ENCODE peak calls at places on chromosomes 16 and 17, in eight cellular contexts. One of them, this sample, is unnamed.
A peak's percentile ranks its signal among the peaks of the same experiment; 100 is the strongest.

GRCh38 chr17:41329279-41329925 is 13.9 kb upstream of the KRTAP17-1 start:
- DNase-seq in OCI-LY7: peak; percentile 18
- DNase-seq in dermis blood vessel endothelial cell: peak; percentile 67
- DNase-seq in activated T-helper 1 cell treated with Interleukin-2 at 50 U/mL for 16 hours: no peak
- DNase-seq in activated CD4-positive, alpha-beta memory T cell treated with anti-CD3 and anti-CD28 coated beads for 36 hours: peak; percentile 55
- DNase-seq in stimulated activated CD4-positive, alpha-beta T cell treated with anti-CD3 and anti-CD28 coated beads, Interleukin-2, amount 100 ng/mL, for 48 hours: peak; percentile 28
- DNase-seq in adrenal gland: peak; percentile 73
- DNase-seq in sigmoid colon: no peak
- DNase-seq in this sample: no peak

GRCh38 chr16:1871974-1872635 is at the start of gene MEIOB:
- DNase-seq in OCI-LY7: no peak
- DNase-seq in dermis blood vessel endothelial cell: peak; percentile 38
- DNase-seq in activated T-helper 1 cell treated with Interleukin-2 at 50 U/mL for 16 hours: peak; percentile 5
- DNase-seq in activated CD4-positive, alpha-beta memory T cell treated with anti-CD3 and anti-CD28 coated beads for 36 hours: peak; percentile 34
- DNase-seq in stimulated activated CD4-positive, alpha-beta T cell treated with anti-CD3 and anti-CD28 coated beads, Interleukin-2, amount 100 ng/mL, for 48 hours: peak; percentile 29
- DNase-seq in adrenal gland: peak; percentile 41
- DNase-seq in sigmoid colon: no peak
- DNase-seq in this sample: no peak

GRCh38 chr17:14699569-14700190 is 398.8 kb downstream of the HS3ST3B1 start:
- DNase-seq in OCI-LY7: no peak
- DNase-seq in dermis blood vessel endothelial cell: no peak
- DNase-seq in activated T-helper 1 cell treated with Interleukin-2 at 50 U/mL for 16 hours: no peak
- DNase-seq in activated CD4-positive, alpha-beta memory T cell treated with anti-CD3 and anti-CD28 coated beads for 36 hours: no peak
- DNase-seq in stimulated activated CD4-positive, alpha-beta T cell treated with anti-CD3 and anti-CD28 coated beads, Interleukin-2, amount 100 ng/mL, for 48 hours: no peak
- DNase-seq in adrenal gland: no peak
- DNase-seq in sigmoid colon: no peak
- DNase-seq in this sample: no peak

GRCh38 chr17:41695134-41695661 is 6.5 kb downstream of the EIF1 start:
- DNase-seq in OCI-LY7: no peak
- DNase-seq in dermis blood vessel endothelial cell: no peak
- DNase-seq in activated T-helper 1 cell treated with Interleukin-2 at 50 U/mL for 16 hours: no peak
- DNase-seq in activated CD4-positive, alpha-beta memory T cell treated with anti-CD3 and anti-CD28 coated beads for 36 hours: no peak
- DNase-seq in stimulated activated CD4-positive, alpha-beta T cell treated with anti-CD3 and anti-CD28 coated beads, Interleukin-2, amount 100 ng/mL, for 48 hours: no peak
- DNase-seq in adrenal gland: no peak
- DNase-seq in sigmoid colon: no peak
- DNase-seq in this sample: no peak

GRCh38 chr16:16071631-16072244 is 122.3 kb downstream of the ABCC1 start:
- DNase-seq in OCI-LY7: no peak
- DNase-seq in dermis blood vessel endothelial cell: no peak
- DNase-seq in activated T-helper 1 cell treated with Interleukin-2 at 50 U/mL for 16 hours: no peak
- DNase-seq in activated CD4-positive, alpha-beta memory T cell treated with anti-CD3 and anti-CD28 coated beads for 36 hours: no peak
- DNase-seq in stimulated activated CD4-positive, alpha-beta T cell treated with anti-CD3 and anti-CD28 coated beads, Interleukin-2, amount 100 ng/mL, for 48 hours: no peak
- DNase-seq in adrenal gland: peak; percentile 86
- DNase-seq in sigmoid colon: no peak
- DNase-seq in this sample: no peak

GRCh38 chr16:30895592-30896202 is 717 bp upstream of the CTF1 start:
- DNase-seq in OCI-LY7: no peak
- DNase-seq in dermis blood vessel endothelial cell: no peak
- DNase-seq in activated T-helper 1 cell treated with Interleukin-2 at 50 U/mL for 16 hours: no peak
- DNase-seq in activated CD4-positive, alpha-beta memory T cell treated with anti-CD3 and anti-CD28 coated beads for 36 hours: no peak
- DNase-seq in stimulated activated CD4-positive, alpha-beta T cell treated with anti-CD3 and anti-CD28 coated beads, Interleukin-2, amount 100 ng/mL, for 48 hours: no peak
- DNase-seq in adrenal gland: no peak
- DNase-seq in sigmoid colon: no peak
- DNase-seq in this sample: no peak

GRCh38 chr17:45013021-45013997 is 38.1 kb downstream of the DCAKD start:
- DNase-seq in OCI-LY7: no peak
- DNase-seq in dermis blood vessel endothelial cell: no peak
- DNase-seq in activated T-helper 1 cell treated with Interleukin-2 at 50 U/mL for 16 hours: no peak
- DNase-seq in activated CD4-positive, alpha-beta memory T cell treated with anti-CD3 and anti-CD28 coated beads for 36 hours: no peak
- DNase-seq in stimulated activated CD4-positive, alpha-beta T cell treated with anti-CD3 and anti-CD28 coated beads, Interleukin-2, amount 100 ng/mL, for 48 hours: no peak
- DNase-seq in adrenal gland: no peak
- DNase-seq in sigmoid colon: peak; percentile 75
- DNase-seq in this sample: no peak

GRCh38 chr16:10172848-10173655 is 9.2 kb downstream of the GRIN2A start:
- DNase-seq in OCI-LY7: no peak
- DNase-seq in dermis blood vessel endothelial cell: no peak
- DNase-seq in activated T-helper 1 cell treated with Interleukin-2 at 50 U/mL for 16 hours: no peak
- DNase-seq in activated CD4-positive, alpha-beta memory T cell treated with anti-CD3 and anti-CD28 coated beads for 36 hours: no peak
- DNase-seq in stimulated activated CD4-positive, alpha-beta T cell treated with anti-CD3 and anti-CD28 coated beads, Interleukin-2, amount 100 ng/mL, for 48 hours: no peak
- DNase-seq in adrenal gland: no peak
- DNase-seq in sigmoid colon: no peak
- DNase-seq in this sample: no peak

GRCh38 chr16:46687486-46687885 is 1.5 kb downstream of the VPS35 start:
- DNase-seq in OCI-LY7: no peak
- DNase-seq in dermis blood vessel endothelial cell: no peak
- DNase-seq in activated T-helper 1 cell treated with Interleukin-2 at 50 U/mL for 16 hours: no peak
- DNase-seq in activated CD4-positive, alpha-beta memory T cell treated with anti-CD3 and anti-CD28 coated beads for 36 hours: no peak
- DNase-seq in stimulated activated CD4-positive, alpha-beta T cell treated with anti-CD3 and anti-CD28 coated beads, Interleukin-2, amount 100 ng/mL, for 48 hours: no peak
- DNase-seq in adrenal gland: no peak
- DNase-seq in sigmoid colon: no peak
- DNase-seq in this sample: no peak

GRCh38 chr16:88706965-88707871 is 915 bp downstream of the CTU2 start:
- DNase-seq in OCI-LY7: peak; percentile 35
- DNase-seq in dermis blood vessel endothelial cell: no peak
- DNase-seq in activated T-helper 1 cell treated with Interleukin-2 at 50 U/mL for 16 hours: no peak
- DNase-seq in activated CD4-positive, alpha-beta memory T cell treated with anti-CD3 and anti-CD28 coated beads for 36 hours: no peak
- DNase-seq in stimulated activated CD4-positive, alpha-beta T cell treated with anti-CD3 and anti-CD28 coated beads, Interleukin-2, amount 100 ng/mL, for 48 hours: no peak
- DNase-seq in adrenal gland: no peak
- DNase-seq in sigmoid colon: no peak
- DNase-seq in this sample: no peak

GRCh38 chr17:57902800-57903759 is 52.1 kb downstream of the CUEDC1 start:
- DNase-seq in OCI-LY7: peak; percentile 91
- DNase-seq in dermis blood vessel endothelial cell: peak; percentile 91
- DNase-seq in activated T-helper 1 cell treated with Interleukin-2 at 50 U/mL for 16 hours: no peak
- DNase-seq in activated CD4-positive, alpha-beta memory T cell treated with anti-CD3 and anti-CD28 coated beads for 36 hours: no peak
- DNase-seq in stimulated activated CD4-positive, alpha-beta T cell treated with anti-CD3 and anti-CD28 coated beads, Interleukin-2, amount 100 ng/mL, for 48 hours: no peak
- DNase-seq in adrenal gland: peak; percentile 94
- DNase-seq in sigmoid colon: peak; percentile 94
- DNase-seq in this sample: no peak

GRCh38 chr16:84228321-84228838 is 11.4 kb downstream of the KCNG4 start:
- DNase-seq in OCI-LY7: no peak
- DNase-seq in dermis blood vessel endothelial cell: peak; percentile 79
- DNase-seq in activated T-helper 1 cell treated with Interleukin-2 at 50 U/mL for 16 hours: no peak
- DNase-seq in activated CD4-positive, alpha-beta memory T cell treated with anti-CD3 and anti-CD28 coated beads for 36 hours: no peak
- DNase-seq in stimulated activated CD4-positive, alpha-beta T cell treated with anti-CD3 and anti-CD28 coated beads, Interleukin-2, amount 100 ng/mL, for 48 hours: no peak
- DNase-seq in adrenal gland: peak; percentile 89
- DNase-seq in sigmoid colon: peak; percentile 83
- DNase-seq in this sample: no peak

GRCh38 chr16:89335803-89336485 is 118.4 kb downstream of the ZNF778 start:
- DNase-seq in OCI-LY7: peak; percentile 31
- DNase-seq in dermis blood vessel endothelial cell: no peak
- DNase-seq in activated T-helper 1 cell treated with Interleukin-2 at 50 U/mL for 16 hours: no peak
- DNase-seq in activated CD4-positive, alpha-beta memory T cell treated with anti-CD3 and anti-CD28 coated beads for 36 hours: no peak
- DNase-seq in stimulated activated CD4-positive, alpha-beta T cell treated with anti-CD3 and anti-CD28 coated beads, Interleukin-2, amount 100 ng/mL, for 48 hours: no peak
- DNase-seq in adrenal gland: no peak
- DNase-seq in sigmoid colon: no peak
- DNase-seq in this sample: no peak

GRCh38 chr16:86609115-86609514 is 30.8 kb downstream of the FOXL1 start:
- DNase-seq in OCI-LY7: no peak
- DNase-seq in dermis blood vessel endothelial cell: peak; percentile 54
- DNase-seq in activated T-helper 1 cell treated with Interleukin-2 at 50 U/mL for 16 hours: no peak
- DNase-seq in activated CD4-positive, alpha-beta memory T cell treated with anti-CD3 and anti-CD28 coated beads for 36 hours: no peak
- DNase-seq in stimulated activated CD4-positive, alpha-beta T cell treated with anti-CD3 and anti-CD28 coated beads, Interleukin-2, amount 100 ng/mL, for 48 hours: no peak
- DNase-seq in adrenal gland: no peak
- DNase-seq in sigmoid colon: no peak
- DNase-seq in this sample: no peak

GRCh38 chr17:7217113-7217987 is 2.3 kb downstream of the DLG4 start:
- DNase-seq in OCI-LY7: peak; percentile 68
- DNase-seq in dermis blood vessel endothelial cell: peak; percentile 80
- DNase-seq in activated T-helper 1 cell treated with Interleukin-2 at 50 U/mL for 16 hours: no peak
- DNase-seq in activated CD4-positive, alpha-beta memory T cell treated with anti-CD3 and anti-CD28 coated beads for 36 hours: peak; percentile 42
- DNase-seq in stimulated activated CD4-positive, alpha-beta T cell treated with anti-CD3 and anti-CD28 coated beads, Interleukin-2, amount 100 ng/mL, for 48 hours: no peak
- DNase-seq in adrenal gland: peak; percentile 90
- DNase-seq in sigmoid colon: peak; percentile 91
- DNase-seq in this sample: no peak

GRCh38 chr17:7471729-7472128 is 7.7 kb downstream of the ZBTB4 start:
- DNase-seq in OCI-LY7: no peak
- DNase-seq in dermis blood vessel endothelial cell: no peak
- DNase-seq in activated T-helper 1 cell treated with Interleukin-2 at 50 U/mL for 16 hours: no peak
- DNase-seq in activated CD4-positive, alpha-beta memory T cell treated with anti-CD3 and anti-CD28 coated beads for 36 hours: no peak
- DNase-seq in stimulated activated CD4-positive, alpha-beta T cell treated with anti-CD3 and anti-CD28 coated beads, Interleukin-2, amount 100 ng/mL, for 48 hours: no peak
- DNase-seq in adrenal gland: no peak
- DNase-seq in sigmoid colon: no peak
- DNase-seq in this sample: no peak

GRCh38 chr16:4309833-4310266 is 6.0 kb upstream of the GLIS2 start:
- DNase-seq in OCI-LY7: peak; percentile 83
- DNase-seq in dermis blood vessel endothelial cell: peak; percentile 75
- DNase-seq in activated T-helper 1 cell treated with Interleukin-2 at 50 U/mL for 16 hours: peak; percentile 37
- DNase-seq in activated CD4-positive, alpha-beta memory T cell treated with anti-CD3 and anti-CD28 coated beads for 36 hours: peak; percentile 76
- DNase-seq in stimulated activated CD4-positive, alpha-beta T cell treated with anti-CD3 and anti-CD28 coated beads, Interleukin-2, amount 100 ng/mL, for 48 hours: no peak
- DNase-seq in adrenal gland: peak; percentile 86
- DNase-seq in sigmoid colon: peak; percentile 85
- DNase-seq in this sample: peak; percentile 35

GRCh38 chr17:78368348-78368747 is 8.5 kb upstream of the SOCS3 start:
- DNase-seq in OCI-LY7: no peak
- DNase-seq in dermis blood vessel endothelial cell: no peak
- DNase-seq in activated T-helper 1 cell treated with Interleukin-2 at 50 U/mL for 16 hours: no peak
- DNase-seq in activated CD4-positive, alpha-beta memory T cell treated with anti-CD3 and anti-CD28 coated beads for 36 hours: no peak
- DNase-seq in stimulated activated CD4-positive, alpha-beta T cell treated with anti-CD3 and anti-CD28 coated beads, Interleukin-2, amount 100 ng/mL, for 48 hours: no peak
- DNase-seq in adrenal gland: no peak
- DNase-seq in sigmoid colon: no peak
- DNase-seq in this sample: no peak

GRCh38 chr16:8583712-8584111 is 6.6 kb downstream of the TMEM114 start:
- DNase-seq in OCI-LY7: no peak
- DNase-seq in dermis blood vessel endothelial cell: no peak
- DNase-seq in activated T-helper 1 cell treated with Interleukin-2 at 50 U/mL for 16 hours: no peak
- DNase-seq in activated CD4-positive, alpha-beta memory T cell treated with anti-CD3 and anti-CD28 coated beads for 36 hours: no peak
- DNase-seq in stimulated activated CD4-positive, alpha-beta T cell treated with anti-CD3 and anti-CD28 coated beads, Interleukin-2, amount 100 ng/mL, for 48 hours: no peak
- DNase-seq in adrenal gland: no peak
- DNase-seq in sigmoid colon: no peak
- DNase-seq in this sample: no peak

GRCh38 chr16:58306327-58306726 is 11.5 kb upstream of the PRSS54 start:
- DNase-seq in OCI-LY7: peak; percentile 24
- DNase-seq in dermis blood vessel endothelial cell: peak; percentile 71
- DNase-seq in activated T-helper 1 cell treated with Interleukin-2 at 50 U/mL for 16 hours: no peak
- DNase-seq in activated CD4-positive, alpha-beta memory T cell treated with anti-CD3 and anti-CD28 coated beads for 36 hours: peak; percentile 69
- DNase-seq in stimulated activated CD4-positive, alpha-beta T cell treated with anti-CD3 and anti-CD28 coated beads, Interleukin-2, amount 100 ng/mL, for 48 hours: peak; percentile 48
- DNase-seq in adrenal gland: peak; percentile 72
- DNase-seq in sigmoid colon: no peak
- DNase-seq in this sample: peak; percentile 19

GRCh38 chr16:4244254-4244812 is 2.5 kb upstream of the SRL start:
- DNase-seq in OCI-LY7: no peak
- DNase-seq in dermis blood vessel endothelial cell: no peak
- DNase-seq in activated T-helper 1 cell treated with Interleukin-2 at 50 U/mL for 16 hours: no peak
- DNase-seq in activated CD4-positive, alpha-beta memory T cell treated with anti-CD3 and anti-CD28 coated beads for 36 hours: no peak
- DNase-seq in stimulated activated CD4-positive, alpha-beta T cell treated with anti-CD3 and anti-CD28 coated beads, Interleukin-2, amount 100 ng/mL, for 48 hours: no peak
- DNase-seq in adrenal gland: peak; percentile 58
- DNase-seq in sigmoid colon: no peak
- DNase-seq in this sample: no peak

GRCh38 chr16:19783363-19783762 is 65.3 kb downstream of the IQCK start:
- DNase-seq in OCI-LY7: no peak
- DNase-seq in dermis blood vessel endothelial cell: no peak
- DNase-seq in activated T-helper 1 cell treated with Interleukin-2 at 50 U/mL for 16 hours: no peak
- DNase-seq in activated CD4-positive, alpha-beta memory T cell treated with anti-CD3 and anti-CD28 coated beads for 36 hours: no peak
- DNase-seq in stimulated activated CD4-positive, alpha-beta T cell treated with anti-CD3 and anti-CD28 coated beads, Interleukin-2, amount 100 ng/mL, for 48 hours: no peak
- DNase-seq in adrenal gland: peak; percentile 49
- DNase-seq in sigmoid colon: no peak
- DNase-seq in this sample: no peak

GRCh38 chr17:53092072-53092471 is 730.7 kb upstream of the KIF2B start:
- DNase-seq in OCI-LY7: no peak
- DNase-seq in dermis blood vessel endothelial cell: no peak
- DNase-seq in activated T-helper 1 cell treated with Interleukin-2 at 50 U/mL for 16 hours: no peak
- DNase-seq in activated CD4-positive, alpha-beta memory T cell treated with anti-CD3 and anti-CD28 coated beads for 36 hours: no peak
- DNase-seq in stimulated activated CD4-positive, alpha-beta T cell treated with anti-CD3 and anti-CD28 coated beads, Interleukin-2, amount 100 ng/mL, for 48 hours: no peak
- DNase-seq in adrenal gland: no peak
- DNase-seq in sigmoid colon: no peak
- DNase-seq in this sample: no peak

GRCh38 chr16:10521681-10522274 is 58.6 kb downstream of the EMP2 start:
- DNase-seq in OCI-LY7: peak; percentile 70
- DNase-seq in dermis blood vessel endothelial cell: peak; percentile 82
- DNase-seq in activated T-helper 1 cell treated with Interleukin-2 at 50 U/mL for 16 hours: no peak
- DNase-seq in activated CD4-positive, alpha-beta memory T cell treated with anti-CD3 and anti-CD28 coated beads for 36 hours: peak; percentile 55
- DNase-seq in stimulated activated CD4-positive, alpha-beta T cell treated with anti-CD3 and anti-CD28 coated beads, Interleukin-2, amount 100 ng/mL, for 48 hours: peak; percentile 25
- DNase-seq in adrenal gland: peak; percentile 84
- DNase-seq in sigmoid colon: peak; percentile 76
- DNase-seq in this sample: peak; percentile 18

GRCh38 chr16:4618645-4619418 is 4.1 kb upstream of the UBALD1 start:
- DNase-seq in OCI-LY7: no peak
- DNase-seq in dermis blood vessel endothelial cell: no peak
- DNase-seq in activated T-helper 1 cell treated with Interleukin-2 at 50 U/mL for 16 hours: no peak
- DNase-seq in activated CD4-positive, alpha-beta memory T cell treated with anti-CD3 and anti-CD28 coated beads for 36 hours: no peak
- DNase-seq in stimulated activated CD4-positive, alpha-beta T cell treated with anti-CD3 and anti-CD28 coated beads, Interleukin-2, amount 100 ng/mL, for 48 hours: no peak
- DNase-seq in adrenal gland: no peak
- DNase-seq in sigmoid colon: no peak
- DNase-seq in this sample: no peak

GRCh38 chr16:3656491-3657468 is 2.3 kb downstream of the DNASE1 start:
- DNase-seq in OCI-LY7: no peak
- DNase-seq in dermis blood vessel endothelial cell: no peak
- DNase-seq in activated T-helper 1 cell treated with Interleukin-2 at 50 U/mL for 16 hours: no peak
- DNase-seq in activated CD4-positive, alpha-beta memory T cell treated with anti-CD3 and anti-CD28 coated beads for 36 hours: peak; percentile 72
- DNase-seq in stimulated activated CD4-positive, alpha-beta T cell treated with anti-CD3 and anti-CD28 coated beads, Interleukin-2, amount 100 ng/mL, for 48 hours: no peak
- DNase-seq in adrenal gland: no peak
- DNase-seq in sigmoid colon: peak; percentile 52
- DNase-seq in this sample: no peak

GRCh38 chr16:48099455-48099854 is 56.3 kb downstream of the ABCC12 start:
- DNase-seq in OCI-LY7: no peak
- DNase-seq in dermis blood vessel endothelial cell: no peak
- DNase-seq in activated T-helper 1 cell treated with Interleukin-2 at 50 U/mL for 16 hours: no peak
- DNase-seq in activated CD4-positive, alpha-beta memory T cell treated with anti-CD3 and anti-CD28 coated beads for 36 hours: no peak
- DNase-seq in stimulated activated CD4-positive, alpha-beta T cell treated with anti-CD3 and anti-CD28 coated beads, Interleukin-2, amount 100 ng/mL, for 48 hours: no peak
- DNase-seq in adrenal gland: no peak
- DNase-seq in sigmoid colon: no peak
- DNase-seq in this sample: no peak

GRCh38 chr16:58022601-58023371 is 2.8 kb upstream of the MMP15 start:
- DNase-seq in OCI-LY7: no peak
- DNase-seq in dermis blood vessel endothelial cell: peak; percentile 57
- DNase-seq in activated T-helper 1 cell treated with Interleukin-2 at 50 U/mL for 16 hours: no peak
- DNase-seq in activated CD4-positive, alpha-beta memory T cell treated with anti-CD3 and anti-CD28 coated beads for 36 hours: no peak
- DNase-seq in stimulated activated CD4-positive, alpha-beta T cell treated with anti-CD3 and anti-CD28 coated beads, Interleukin-2, amount 100 ng/mL, for 48 hours: no peak
- DNase-seq in adrenal gland: peak; percentile 93
- DNase-seq in sigmoid colon: peak; percentile 94
- DNase-seq in this sample: no peak

GRCh38 chr17:49375544-49375943 is 13.5 kb upstream of the ZNF652 start:
- DNase-seq in OCI-LY7: no peak
- DNase-seq in dermis blood vessel endothelial cell: no peak
- DNase-seq in activated T-helper 1 cell treated with Interleukin-2 at 50 U/mL for 16 hours: no peak
- DNase-seq in activated CD4-positive, alpha-beta memory T cell treated with anti-CD3 and anti-CD28 coated beads for 36 hours: no peak
- DNase-seq in stimulated activated CD4-positive, alpha-beta T cell treated with anti-CD3 and anti-CD28 coated beads, Interleukin-2, amount 100 ng/mL, for 48 hours: no peak
- DNase-seq in adrenal gland: no peak
- DNase-seq in sigmoid colon: peak; percentile 0
- DNase-seq in this sample: no peak

GRCh38 chr17:80032614-80033171 is 3.0 kb downstream of the TBC1D16 start:
- DNase-seq in OCI-LY7: no peak
- DNase-seq in dermis blood vessel endothelial cell: no peak
- DNase-seq in activated T-helper 1 cell treated with Interleukin-2 at 50 U/mL for 16 hours: no peak
- DNase-seq in activated CD4-positive, alpha-beta memory T cell treated with anti-CD3 and anti-CD28 coated beads for 36 hours: no peak
- DNase-seq in stimulated activated CD4-positive, alpha-beta T cell treated with anti-CD3 and anti-CD28 coated beads, Interleukin-2, amount 100 ng/mL, for 48 hours: no peak
- DNase-seq in adrenal gland: no peak
- DNase-seq in sigmoid colon: no peak
- DNase-seq in this sample: no peak